ENCODE peak calls at places on chromosomes 4 and X, in four cellular contexts. W is WTC11, O is GM12878, K is A549. Y is an unnamed sample.

GRCh38 chrX:38426785-38427184 is 74.4 kb downstream of the OTC start:
- DNase-seq in W (no peak), O (no peak), K (peak), Y (no peak)

GRCh38 chrX:15854080-15854655 is 445 bp downstream of the AP1S2 start:
- DNase-seq in W (peak), O (no peak), K (peak), Y (peak)

GRCh38 chr4:173958445-173958844 is 325.0 kb downstream of the FBXO8 start:
- DNase-seq in W (no peak), O (no peak), K (no peak), Y (no peak)

GRCh38 chr4:78584863-78585576 is 33.5 kb downstream of the ANXA3 start:
- DNase-seq in W (no peak), O (no peak), K (no peak), Y (no peak)

GRCh38 chrX:150236304-150236703 is 126.8 kb upstream of the MAMLD1 start:
- DNase-seq in W (no peak), O (no peak), K (no peak), Y (no peak)

GRCh38 chr4:90982787-90983186 is 855.6 kb downstream of the CCSER1 start:
- DNase-seq in W (no peak), O (no peak), K (no peak), Y (no peak)

GRCh38 chr4:9898596-9899345 is 117.3 kb downstream of the DRD5 start:
- DNase-seq in W (peak), O (no peak), K (peak), Y (no peak)

GRCh38 chr4:40199999-40200880 is 3.4 kb downstream of the RHOH start:
- DNase-seq in W (no peak), O (peak), K (no peak), Y (peak)

GRCh38 chr4:49032440-49033161 is 46.5 kb downstream of the CWH43 start:
- DNase-seq in W (no peak), O (no peak), K (peak), Y (peak)

GRCh38 chrX:69603566-69604194 is 12.2 kb upstream of the EDA start:
- DNase-seq in W (no peak), O (no peak), K (no peak), Y (no peak)

GRCh38 chrX:31038585-31039326 is 33.1 kb downstream of the FTHL17 start:
- DNase-seq in W (peak), O (no peak), K (peak), Y (peak)

GRCh38 chr4:25098964-25099843 is 61.0 kb downstream of the SEPSECS start:
- DNase-seq in W (no peak), O (no peak), K (peak), Y (peak)

GRCh38 chr4:5827108-5828004 is 65.5 kb downstream of the CRMP1 start:
- DNase-seq in W (no peak), O (no peak), K (no peak), Y (no peak)

GRCh38 chrX:49273181-49273727 is 3.7 kb downstream of the PPP1R3F start:
- DNase-seq in W (no peak), O (no peak), K (no peak), Y (no peak)

GRCh38 chr4:119299221-119300071 is 22.5 kb downstream of the FABP2 start:
- DNase-seq in W (no peak), O (peak), K (peak), Y (peak)

GRCh38 chrX:1564750-1565683 is 26.4 kb upstream of the AKAP17A start:
- DNase-seq in W (no peak), O (no peak), K (no peak), Y (no peak)

GRCh38 chr4:172152284-172152683 is 339.1 kb downstream of the GALNTL6 start:
- DNase-seq in W (no peak), O (no peak), K (no peak), Y (no peak)

GRCh38 chr4:48030470-48030869 is 13.9 kb downstream of the NIPAL1 start:
- DNase-seq in W (no peak), O (no peak), K (no peak), Y (no peak)

GRCh38 chr4:71151054-71151453 is 157.6 kb downstream of the DCK start:
- DNase-seq in W (no peak), O (no peak), K (no peak), Y (no peak)

GRCh38 chr4:15368906-15369305 is 58.9 kb upstream of the C1QTNF7 start:
- DNase-seq in W (no peak), O (no peak), K (no peak), Y (no peak)

GRCh38 chr4:44313702-44314101 is 134.9 kb downstream of the KCTD8 start:
- DNase-seq in W (no peak), O (no peak), K (no peak), Y (no peak)

GRCh38 chr4:156766846-156767245 is 204.8 kb downstream of the PDGFC start:
- DNase-seq in W (no peak), O (no peak), K (no peak), Y (no peak)

DNA sequence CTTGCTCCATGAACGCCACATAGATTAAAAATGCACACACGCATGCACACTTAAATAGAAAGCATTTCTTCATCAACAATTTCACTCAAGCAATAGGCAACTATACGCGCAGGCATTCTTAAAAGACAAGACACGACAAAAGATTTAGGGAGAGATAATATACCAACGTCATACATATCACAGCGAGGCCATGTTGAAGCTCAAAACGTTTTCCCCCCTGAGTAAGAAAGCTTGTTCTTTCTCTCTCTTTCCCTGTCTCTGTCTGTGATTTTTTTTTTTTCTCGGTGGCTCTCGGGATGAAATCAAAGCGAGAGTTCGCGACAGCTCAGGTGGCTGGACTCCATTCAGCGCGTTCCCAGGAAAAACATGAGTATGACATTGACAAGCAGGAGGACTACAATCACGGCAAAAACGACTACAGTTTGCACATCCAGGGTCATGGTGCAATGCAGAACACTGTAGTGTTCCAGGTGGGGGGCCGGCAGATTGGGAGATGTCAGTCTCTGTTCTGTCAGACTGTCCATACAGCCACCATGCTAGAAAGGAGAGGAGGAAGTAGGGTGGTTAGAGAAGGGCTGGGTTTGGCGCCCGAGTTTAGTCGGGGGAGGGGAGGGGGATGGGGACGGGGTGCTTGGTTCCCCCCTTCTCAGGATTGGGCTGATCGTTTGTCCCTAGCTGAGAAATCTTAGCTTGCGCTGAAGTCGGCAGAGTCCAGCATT is 30.7 kb downstream of the ARHGEF9 start:
- DNase-seq in W (no peak), O (no peak), K (no peak), Y (no peak)
- TF ChIP-seq ESRRA in W (no peak), O (no peak), K (no peak), Y (no peak)

DNA sequence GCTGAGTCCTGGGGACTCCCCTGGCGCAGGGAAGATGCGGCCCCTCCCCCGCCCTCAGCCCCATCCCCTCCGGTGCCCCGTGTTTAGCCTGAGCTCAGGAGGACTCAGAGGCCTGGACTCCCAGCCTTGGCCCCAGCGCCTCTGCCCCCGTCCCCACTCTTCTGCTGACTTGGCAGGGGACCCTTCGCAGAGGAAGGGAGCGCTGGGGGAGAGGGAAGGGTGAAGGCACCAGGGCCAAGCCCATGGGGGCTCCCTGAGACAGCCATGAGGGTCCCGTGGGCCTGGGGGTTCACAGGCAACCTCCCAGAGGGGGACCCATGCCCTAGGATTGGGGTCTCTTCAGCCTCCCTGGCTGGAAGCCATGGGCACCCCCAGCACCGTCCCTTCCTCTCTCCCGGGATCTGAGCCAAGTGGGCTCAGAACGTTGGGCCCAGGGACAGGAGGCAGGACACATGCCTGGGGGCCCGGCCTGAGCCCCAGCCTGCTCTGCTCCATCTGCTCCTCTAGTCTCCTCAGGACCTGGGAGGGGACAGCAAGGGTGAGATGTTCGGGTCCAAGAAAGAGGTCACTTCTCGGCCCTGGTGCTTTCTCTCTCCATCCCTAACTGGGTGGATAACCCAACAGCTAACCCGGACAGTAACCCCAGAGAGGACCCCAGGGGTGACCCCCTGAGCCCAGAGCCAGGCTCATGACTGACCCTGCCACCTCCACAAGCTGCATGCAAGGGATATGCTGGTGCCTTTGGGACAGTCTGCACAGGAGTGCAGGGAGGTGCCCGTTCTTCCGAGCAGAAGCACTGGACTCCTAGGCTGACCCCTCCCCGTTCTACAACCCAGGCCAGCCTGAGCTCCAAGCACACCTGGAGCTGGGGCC is 1.5 kb upstream of the CPLX1 start:
- DNase-seq in W (no peak), O (no peak), K (no peak), Y (no peak)
- TF ChIP-seq ESRRA in W (no peak), O (no peak), K (no peak), Y (no peak)

DNA sequence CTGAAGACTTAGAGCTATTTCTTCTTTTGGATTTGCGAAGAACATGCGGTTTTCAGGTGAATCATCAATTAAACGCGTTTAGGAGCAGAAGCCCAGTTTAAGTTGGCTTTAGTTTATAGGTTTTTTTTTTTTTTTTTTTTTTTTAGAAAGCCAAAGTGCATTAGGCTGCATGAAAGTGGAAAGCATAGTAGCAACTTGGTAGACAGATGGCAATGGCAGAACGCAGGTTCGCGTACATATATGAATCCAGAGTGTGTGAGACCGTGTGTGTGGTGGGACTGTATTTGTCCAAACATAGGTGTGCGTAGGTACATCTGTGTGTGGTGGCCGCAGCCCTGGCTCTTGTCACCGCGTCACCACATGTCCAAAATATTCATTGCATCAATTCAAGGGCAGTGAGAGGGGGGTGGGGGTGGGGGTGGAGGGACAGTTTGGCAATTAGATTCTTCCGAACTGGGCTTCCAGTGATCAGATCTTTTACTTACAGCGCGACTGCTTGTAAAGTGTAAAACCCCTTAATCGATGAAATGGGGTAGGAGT is 901 bp downstream of the JADE1 start:
- DNase-seq in W (no peak), O (no peak), K (peak), Y (peak)
- TF ChIP-seq ESRRA in W (no peak), O (no peak), K (no peak), Y (no peak)

GRCh38 chr4:21893136-21893535 is 55.4 kb downstream of the KCNIP4 start:
- DNase-seq in W (no peak), O (no peak), K (no peak), Y (no peak)
- TF ChIP-seq ESRRA in W (no peak), O (no peak), K (no peak), Y (no peak)

DNA sequence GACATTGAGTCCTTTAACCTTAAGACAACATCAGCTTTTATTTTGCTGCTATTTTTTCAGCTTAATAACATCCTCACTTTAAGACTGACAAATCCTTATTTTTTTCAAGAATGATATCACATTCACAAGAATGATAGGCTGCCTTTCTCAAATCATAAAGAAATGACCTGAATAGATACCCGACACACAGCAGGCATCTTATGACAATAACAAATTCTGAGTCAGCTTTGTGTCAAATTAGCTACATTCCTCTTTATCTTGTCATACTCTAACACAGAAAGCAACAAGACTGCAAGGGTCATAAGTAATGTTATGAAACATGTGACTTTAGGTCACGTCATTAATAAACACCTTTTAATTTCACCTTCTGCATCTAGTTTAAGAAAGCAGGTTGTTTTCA is 2387.6 kb downstream of the PCDH7 start:
- DNase-seq in W (no peak), O (no peak), K (no peak), Y (no peak)
- TF ChIP-seq ESRRA in W (no peak), O (no peak), K (no peak), Y (no peak)

Y was measured in K562.